ENCODE peak calls at places on chromosomes 3 and 15, in four cellular contexts. One of them, this sample, is unnamed.

GRCh38 chr15:65307978-65308377 is 3.5 kb downstream of the RNU5B-1 start:
- DNase-seq in RPMI7951: no peak
- DNase-seq in NCI-H146: no peak
- DNase-seq in brain microvascular endothelial cell: no peak
- DNase-seq in this sample: no peak

GRCh38 chr15:94300612-94301011 is 69.3 kb downstream of the MCTP2 start:
- DNase-seq in brain microvascular endothelial cell: no peak
- DNase-seq in NCI-H146: no peak
- DNase-seq in RPMI7951: no peak
- DNase-seq in this sample: no peak

GRCh38 chr15:23687143-23687470 is at the start of gene NDN:
- DNase-seq in brain microvascular endothelial cell: no peak
- DNase-seq in NCI-H146: peak; percentile 9
- DNase-seq in RPMI7951: peak; percentile 31
- DNase-seq in this sample: no peak

GRCh38 chr3:2303567-2303966 is 204.9 kb downstream of the CNTN4 start:
- DNase-seq in brain microvascular endothelial cell: peak; percentile 6
- DNase-seq in RPMI7951: peak; percentile 2
- DNase-seq in NCI-H146: peak; percentile 0
- DNase-seq in this sample: peak; percentile 18

GRCh38 chr3:151726016-151726415 is 7.7 kb upstream of the AADACL2 start:
- DNase-seq in RPMI7951: peak; percentile 54
- DNase-seq in brain microvascular endothelial cell: peak; percentile 82
- DNase-seq in NCI-H146: no peak
- DNase-seq in this sample: no peak

GRCh38 chr3:195806211-195806915 is 5.4 kb downstream of the MUC4 start:
- DNase-seq in brain microvascular endothelial cell: no peak
- DNase-seq in NCI-H146: no peak
- DNase-seq in RPMI7951: no peak
- DNase-seq in this sample: no peak

GRCh38 chr3:172542999-172543398 is 19.8 kb upstream of the TNFSF10 start:
- DNase-seq in RPMI7951: no peak
- DNase-seq in NCI-H146: no peak
- DNase-seq in brain microvascular endothelial cell: no peak
- DNase-seq in this sample: no peak

GRCh38 chr15:88334436-88334835 is 77.9 kb upstream of the NTRK3 start:
- DNase-seq in NCI-H146: no peak
- DNase-seq in RPMI7951: peak; percentile 3
- DNase-seq in brain microvascular endothelial cell: no peak
- DNase-seq in this sample: no peak

GRCh38 chr15:43190178-43190577 is 5.0 kb downstream of the CCNDBP1 start:
- DNase-seq in brain microvascular endothelial cell: no peak
- DNase-seq in NCI-H146: no peak
- DNase-seq in RPMI7951: no peak
- DNase-seq in this sample: no peak

This sample was measured in GM13977.